ENCODE peak calls at places on chromosome 14, in seven cellular contexts. W is IMR-90, P is Peyer's patch, Q is body of pancreas, S is breast epithelium, X is NB4, G is stomach. R is an unnamed sample.

GRCh38 chr14:22822017-22822618 is 6.9 kb upstream of the SLC7A7 start:
- DNase-seq in Q (no peak), X (no peak), W (no peak), S (no peak), G (no peak), P (no peak), R (no peak)

GRCh38 chr14:96614528-96614927 is 112.3 kb downstream of the PAPOLA start:
- DNase-seq in G (no peak), P (no peak), S (no peak), W (no peak), X (no peak), Q (no peak), R (no peak)

GRCh38 chr14:32203928-32204357 is 874 bp upstream of the RNU6-8 start:
- DNase-seq in S (peak), X (peak), Q (peak), G (no peak), P (peak), W (no peak), R (no peak)

GRCh38 chr14:51849095-51849494 is 11.3 kb upstream of the GNG2 start:
- DNase-seq in S (no peak), P (no peak), Q (no peak), G (no peak), X (no peak), W (peak), R (no peak)

GRCh38 chr14:68693926-68694325 is 98.9 kb downstream of the ZFP36L1 start:
- DNase-seq in Q (no peak), W (no peak), P (no peak), S (no peak), X (no peak), G (no peak), R (no peak)

GRCh38 chr14:38207830-38208815 is at the start of gene SSTR1:
- DNase-seq in Q (peak), G (peak), W (no peak), S (no peak), X (no peak), P (no peak), R (no peak)

GRCh38 chr14:68501621-68502052 is 291.2 kb downstream of the ZFP36L1 start:
- DNase-seq in Q (peak), P (no peak), X (no peak), G (peak), S (no peak), W (no peak), R (no peak)

GRCh38 chr14:89025581-89026236 is 201.3 kb downstream of the TTC8 start:
- DNase-seq in S (no peak), X (peak), P (no peak), W (peak), Q (no peak), G (no peak), R (peak)

GRCh38 chr14:91649930-91650329 is 82.0 kb downstream of the CATSPERB start:
- DNase-seq in G (no peak), X (peak), S (no peak), W (peak), P (no peak), Q (peak), R (peak)

GRCh38 chr14:68451676-68452387 is 341.0 kb downstream of the ZFP36L1 start:
- DNase-seq in Q (no peak), G (no peak), W (no peak), X (no peak), P (no peak), S (no peak), R (no peak)

GRCh38 chr14:26765768-26766550 is 168.1 kb upstream of the NOVA1 start:
- DNase-seq in G (no peak), Q (peak), X (peak), S (no peak), W (peak), P (no peak), R (no peak)

GRCh38 chr14:53183611-53184010 is 30.5 kb upstream of the DDHD1 start:
- DNase-seq in W (no peak), X (no peak), G (no peak), S (no peak), Q (no peak), P (no peak), R (no peak)

GRCh38 chr14:100132161-100132902 is 27.1 kb downstream of the DEGS2 start:
- DNase-seq in X (no peak), W (no peak), Q (no peak), S (no peak), P (no peak), G (no peak), R (peak)

GRCh38 chr14:54772451-54772881 is 130.2 kb downstream of the GCH1 start:
- DNase-seq in X (no peak), Q (no peak), S (no peak), P (no peak), G (no peak), W (peak), R (no peak)

GRCh38 chr14:85002846-85003245 is 527.1 kb upstream of the FLRT2 start:
- DNase-seq in P (no peak), S (no peak), X (no peak), W (no peak), G (no peak), Q (no peak), R (no peak)

GRCh38 chr14:79544671-79545070 is 666.6 kb downstream of the DIO2 start:
- DNase-seq in P (no peak), W (peak), G (no peak), X (no peak), S (no peak), Q (no peak), R (no peak)

GRCh38 chr14:93006484-93007128 is 83.7 kb downstream of the CHGA start:
- DNase-seq in X (peak), Q (peak), P (no peak), G (no peak), W (no peak), S (no peak), R (no peak)

GRCh38 chr14:64400829-64401459 is 12.8 kb downstream of the MTHFD1 start:
- DNase-seq in P (no peak), S (no peak), Q (no peak), G (no peak), X (no peak), W (no peak), R (no peak)

GRCh38 chr14:24418492-24418873 is 11.0 kb downstream of the CBLN3 start:
- DNase-seq in X (no peak), W (no peak), S (peak), Q (peak), G (peak), P (no peak), R (no peak)

GRCh38 chr14:53180272-53181221 is 27.4 kb upstream of the DDHD1 start:
- DNase-seq in S (no peak), Q (no peak), G (no peak), P (no peak), W (peak), X (no peak), R (no peak)

GRCh38 chr14:96761066-96761465 is 36.1 kb upstream of the VRK1 start:
- DNase-seq in Q (no peak), S (no peak), P (no peak), X (no peak), W (no peak), G (no peak), R (peak)

GRCh38 chr14:68253381-68253780 is 433.8 kb downstream of the RAD51B start:
- DNase-seq in W (no peak), G (no peak), X (no peak), S (no peak), P (no peak), Q (no peak), R (no peak)

GRCh38 chr14:98808494-98809407 is 463.2 kb downstream of the BCL11B start:
- DNase-seq in W (no peak), G (peak), P (no peak), X (no peak), Q (no peak), S (peak), R (no peak)

GRCh38 chr14:90717916-90718315 is 98.3 kb downstream of the TTC7B start:
- DNase-seq in W (peak), G (no peak), X (no peak), Q (no peak), P (no peak), S (no peak), R (no peak)

GRCh38 chr14:64763801-64764511 is 59.7 kb downstream of the PLEKHG3 start:
- DNase-seq in Q (no peak), S (no peak), P (no peak), W (peak), G (no peak), X (peak), R (no peak)

GRCh38 chr14:92503756-92504491 is 9.7 kb upstream of the RIN3 start:
- DNase-seq in G (no peak), S (no peak), Q (no peak), P (no peak), X (no peak), W (peak), R (no peak)

GRCh38 chr14:74959596-74960180 is 4.3 kb upstream of the PGF start:
- DNase-seq in Q (no peak), S (no peak), P (no peak), W (no peak), G (no peak), X (no peak), R (no peak)

GRCh38 chr14:45686771-45687170 is 433.8 kb upstream of the MIS18BP1 start:
- DNase-seq in Q (no peak), W (peak), P (no peak), S (no peak), X (no peak), G (no peak), R (no peak)

GRCh38 chr14:54901380-54902142 is 1.1 kb downstream of the GCH1 start:
- DNase-seq in S (peak), Q (peak), W (no peak), G (no peak), P (peak), X (no peak), R (no peak)

GRCh38 chr14:61695695-61696527 is 598 bp downstream of the HIF1A start:
- DNase-seq in P (peak), S (peak), W (peak), G (peak), X (peak), Q (peak), R (peak)

GRCh38 chr14:75268638-75269550 is 9.7 kb upstream of the FOS start:
- DNase-seq in Q (peak), P (no peak), W (no peak), S (no peak), G (no peak), X (peak), R (peak)

GRCh38 chr14:61491224-61491623 is 169.8 kb downstream of the PRKCH start:
- DNase-seq in P (no peak), X (no peak), Q (peak), W (no peak), G (no peak), S (no peak), R (no peak)

GRCh38 chr14:91395466-91395865 is 22.2 kb downstream of the CCDC88C start:
- DNase-seq in P (no peak), S (no peak), W (no peak), G (no peak), Q (no peak), X (no peak), R (no peak)

GRCh38 chr14:71532349-71532748 is 399.9 kb upstream of the RGS6 start:
- DNase-seq in W (peak), X (no peak), G (no peak), P (no peak), S (no peak), Q (no peak), R (no peak)

GRCh38 chr14:85531141-85531593 is 1.2 kb downstream of the FLRT2 start:
- DNase-seq in W (peak), X (no peak), S (no peak), P (no peak), G (peak), Q (peak), R (peak)

DNA sequence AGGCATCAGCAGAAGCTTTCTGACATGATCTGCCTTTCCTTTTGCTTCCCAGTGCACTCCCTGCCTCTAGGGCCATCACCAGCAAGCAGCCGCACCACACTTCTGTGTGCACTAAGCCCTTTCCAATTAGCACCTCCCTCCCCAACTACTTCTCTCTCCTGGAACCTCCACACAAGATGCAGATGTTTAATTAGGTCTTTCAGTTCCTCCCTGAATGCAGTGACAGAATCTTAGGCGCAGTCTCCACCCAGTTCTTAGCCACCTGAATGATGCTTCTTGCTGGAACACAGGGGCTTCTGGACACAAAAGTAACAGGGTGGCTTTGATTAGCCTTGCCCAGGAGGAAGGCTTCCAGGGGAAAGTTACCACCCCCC is 32.9 kb downstream of the NIN start:
- DNase-seq in S (no peak), Q (no peak), P (no peak), X (no peak), W (no peak), G (no peak), R (no peak)
- TF ChIP-seq POLR2A in S (no peak), Q (no peak), P (no peak), X (no peak), W (no peak), G (no peak), R (no peak)

GRCh38 chr14:94047581-94047980 is 21.4 kb downstream of the OTUB2 start:
- DNase-seq in P (no peak), Q (peak), X (no peak), G (no peak), S (no peak), W (no peak), R (no peak)
- TF ChIP-seq CTCF in P (no peak), Q (no peak), X (no peak), G (no peak), S (no peak), W (no peak), R (no peak)

DNA sequence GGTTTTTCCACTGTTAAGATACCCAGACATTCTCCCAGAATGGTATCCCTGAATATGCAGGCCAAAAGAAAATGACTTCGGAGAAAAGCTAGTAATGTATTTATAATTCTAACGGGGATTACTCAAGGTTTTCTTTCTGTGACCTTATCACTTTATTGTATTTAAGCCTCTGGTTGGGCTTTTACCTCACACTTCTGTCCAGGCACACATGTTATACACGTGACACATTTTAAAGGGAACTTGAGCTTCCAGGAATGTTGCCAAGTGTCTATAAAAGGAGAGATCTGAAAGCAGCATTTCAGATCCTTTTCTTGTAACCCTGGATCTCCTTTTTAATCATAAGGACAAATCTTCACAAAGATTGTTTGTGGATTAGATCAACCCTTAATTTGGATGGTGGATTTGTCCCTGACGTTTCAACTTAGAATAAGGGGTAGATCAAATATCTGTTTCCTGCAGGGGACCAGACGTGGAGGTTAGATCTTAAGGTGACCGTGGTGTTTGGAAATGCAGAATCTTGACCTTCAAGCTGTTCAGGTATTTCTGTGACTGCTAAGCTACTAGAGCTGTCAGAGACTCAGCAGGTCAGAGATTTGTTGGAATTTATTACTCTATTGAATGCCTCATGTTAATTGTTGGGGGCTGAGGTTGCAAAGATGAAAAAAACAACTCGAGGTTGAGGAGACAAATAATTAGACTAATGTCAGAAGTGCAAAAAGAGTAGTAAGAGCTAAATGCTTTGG is 1.5 kb downstream of the CIPC start:
- DNase-seq in G (no peak), W (peak), X (peak), Q (no peak), S (no peak), P (no peak), R (no peak)
- H3K4me3 ChIP-seq in G (peak), W (peak), X (peak), Q (no peak), S (peak), P (peak), R (no peak)

GRCh38 chr14:103116645-103117044 is 6.6 kb upstream of the TNFAIP2 start:
- DNase-seq in P (no peak), X (no peak), S (no peak), G (no peak), W (no peak), Q (no peak), R (no peak)

GRCh38 chr14:103113303-103113702 is 10.0 kb upstream of the TNFAIP2 start:
- DNase-seq in P (no peak), Q (no peak), G (no peak), X (no peak), W (no peak), S (no peak), R (no peak)

GRCh38 chr14:103118019-103118662 is 5.1 kb upstream of the TNFAIP2 start:
- DNase-seq in P (no peak), Q (peak), G (no peak), W (peak), X (peak), S (no peak), R (no peak)

GRCh38 chr14:103113774-103114173 is 9.5 kb upstream of the TNFAIP2 start:
- DNase-seq in P (no peak), Q (no peak), G (no peak), X (no peak), W (no peak), S (no peak), R (no peak)

DNA sequence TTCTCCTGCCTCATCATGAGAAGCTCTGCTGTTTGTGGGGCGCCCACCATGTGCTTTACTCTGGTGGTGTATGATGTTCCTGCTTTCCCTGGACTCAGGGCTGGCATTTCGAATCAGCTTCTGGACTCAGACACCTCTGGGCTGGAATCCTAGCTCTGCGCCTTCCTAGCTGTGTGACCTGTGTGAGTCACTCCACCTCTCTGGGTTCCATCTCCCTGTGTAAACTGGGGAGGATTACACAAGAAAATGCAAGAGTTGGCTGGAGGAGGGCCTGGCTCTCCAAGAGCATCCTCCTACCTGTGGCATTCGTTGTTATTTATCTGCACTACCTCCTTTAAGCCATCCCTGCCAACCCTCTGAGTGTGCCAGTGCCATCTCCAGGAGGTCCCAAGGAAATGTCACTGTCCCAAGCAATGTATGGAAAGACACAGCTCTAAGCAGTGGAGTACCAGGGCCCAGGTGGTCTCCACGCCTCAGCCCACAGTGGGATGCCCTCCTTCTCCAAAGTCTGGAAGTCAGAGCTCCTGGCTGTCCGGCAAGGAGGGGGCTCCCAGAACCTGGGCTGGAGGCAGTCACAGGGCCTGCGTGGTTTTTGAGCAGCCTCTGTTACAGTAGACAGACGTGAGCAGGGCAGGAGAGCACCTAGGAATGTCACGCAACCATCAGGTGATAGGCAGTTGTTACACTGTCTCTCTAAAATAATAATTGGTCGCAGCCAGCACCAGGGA is 7.3 kb upstream of the TNFAIP2 start:
- DNase-seq in W (peak), X (no peak), P (no peak), G (no peak), Q (no peak), S (no peak), R (no peak)
- TF ChIP-seq POLR2A in W (no peak), X (no peak), P (no peak), G (no peak), Q (no peak), S (no peak), R (no peak)

GRCh38 chr14:104771918-104772706 is 19.2 kb downstream of the SIVA1 start:
- DNase-seq in Q (no peak), P (no peak), G (peak), W (no peak), X (no peak), S (no peak), R (no peak)

GRCh38 chr14:104772707-104773504 is 20.0 kb downstream of the SIVA1 start:
- DNase-seq in W (no peak), X (no peak), G (no peak), Q (no peak), P (no peak), S (no peak), R (no peak)

GRCh38 chr14:104770851-104771272 is 17.9 kb downstream of the SIVA1 start:
- DNase-seq in X (peak), P (no peak), Q (no peak), G (no peak), S (no peak), W (no peak), R (no peak)

GRCh38 chr14:104770072-104770579 is 17.2 kb downstream of the SIVA1 start:
- DNase-seq in P (no peak), G (no peak), X (no peak), W (no peak), S (no peak), Q (no peak), R (no peak)

DNA sequence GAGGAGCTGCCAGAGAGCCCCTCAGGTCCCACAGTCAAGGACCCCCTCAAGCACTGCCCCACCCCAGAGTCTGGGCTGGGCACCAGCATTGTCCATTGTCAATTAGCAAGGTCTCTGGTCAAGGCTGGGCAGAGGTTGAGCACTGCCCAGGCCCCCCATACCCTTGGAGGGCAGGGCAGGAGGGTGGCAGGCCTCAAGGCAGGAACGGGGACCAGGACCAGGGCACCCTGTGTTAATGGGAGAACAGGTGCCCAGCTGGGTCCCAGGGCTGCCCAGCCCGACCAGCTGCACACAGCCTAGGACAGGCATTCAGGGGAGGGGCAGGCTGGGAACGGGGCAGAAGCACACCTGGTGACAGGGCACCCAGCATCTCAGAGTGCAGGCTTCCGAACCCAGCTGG is 18.4 kb downstream of the SIVA1 start:
- DNase-seq in G (no peak), Q (no peak), X (no peak), S (no peak), W (no peak), P (no peak), R (no peak)
- TF ChIP-seq CTCF in G (no peak), Q (no peak), X (no peak), S (no peak), W (no peak), P (no peak), R (no peak)

R was measured in lower leg skin.